ENCODE peak calls at places on chromosomes 13 and 19, in four cellular contexts. Q is astrocyte; F is pancreas; Y is CD8-positive, alpha-beta memory T cell. J is an unnamed sample.

GRCh38 chr13:113091891-113092775 is 13.5 kb upstream of the F7 start:
- DNase-seq in Q (no peak), F (peak), Y (peak), J (no peak)

GRCh38 chr19:42201489-42202289 is 15.8 kb downstream of the DEDD2 start:
- DNase-seq in Q (no peak), F (no peak), Y (peak), J (no peak)

GRCh38 chr13:74301200-74302063 is 167.2 kb upstream of the KLF12 start:
- DNase-seq in Q (peak), F (no peak), Y (no peak), J (peak)

GRCh38 chr19:46731007-46731501 is 14.1 kb upstream of the PRKD2 start:
- DNase-seq in Q (peak), F (no peak), Y (no peak), J (peak)

GRCh38 chr19:46718157-46718933 is 1.4 kb upstream of the PRKD2 start:
- DNase-seq in Q (no peak), F (peak), Y (peak), J (no peak)

GRCh38 chr19:17209126-17210036 is 5.8 kb upstream of the USE1 start:
- DNase-seq in Q (no peak), F (no peak), Y (no peak), J (no peak)

GRCh38 chr19:43928820-43929219 is 6.3 kb downstream of the ZNF45 start:
- DNase-seq in Q (no peak), F (no peak), Y (no peak), J (no peak)

GRCh38 chr13:51241720-51242119 is 19.5 kb downstream of the FAM124A start:
- DNase-seq in Q (no peak), F (no peak), Y (no peak), J (peak)

GRCh38 chr19:28727133-28727834 is 485.7 kb downstream of the UQCRFS1 start:
- DNase-seq in Q (no peak), F (peak), Y (no peak), J (no peak)

GRCh38 chr19:6062274-6062673 is 48.0 kb downstream of the RFX2 start:
- DNase-seq in Q (peak), F (no peak), Y (peak), J (no peak)

GRCh38 chr13:78816592-78816991 is 157.6 kb upstream of the OBI1 start:
- DNase-seq in Q (no peak), F (no peak), Y (no peak), J (no peak)

GRCh38 chr19:45468159-45468651 is 409 bp downstream of the FOSB start:
- DNase-seq in Q (no peak), F (peak), Y (no peak), J (no peak)

GRCh38 chr13:113876341-113877148 is 12.7 kb upstream of the GAS6 start:
- DNase-seq in Q (no peak), F (no peak), Y (peak), J (no peak)

GRCh38 chr19:47228168-47228936 is 2.6 kb downstream of the BBC3 start:
- DNase-seq in Q (no peak), F (no peak), Y (peak), J (no peak)

GRCh38 chr13:110912651-110913051 is 2.2 kb downstream of the ANKRD10 start:
- DNase-seq in Q (peak), F (no peak), Y (no peak), J (peak)

GRCh38 chr13:30705672-30706071 is 29.7 kb upstream of the ALOX5AP start:
- DNase-seq in Q (no peak), F (no peak), Y (no peak), J (no peak)

GRCh38 chr13:90750957-90751356 is 596.5 kb upstream of the MIR17HG start:
- DNase-seq in Q (no peak), F (no peak), Y (no peak), J (no peak)

GRCh38 chr19:47762615-47763308 is 15.7 kb upstream of the SELENOW start:
- DNase-seq in Q (no peak), F (no peak), Y (no peak), J (no peak)

GRCh38 chr13:34914416-34914815 is 27.7 kb upstream of the NBEA start:
- DNase-seq in Q (no peak), F (no peak), Y (no peak), J (no peak)

GRCh38 chr13:94860981-94861407 is 148.6 kb upstream of the SOX21 start:
- DNase-seq in Q (peak), F (no peak), Y (no peak), J (no peak)

GRCh38 chr13:45851171-45851889 is at the start of gene SIAH3:
- DNase-seq in Q (no peak), F (no peak), Y (no peak), J (no peak)

GRCh38 chr19:29311391-29311790 is 98.4 kb upstream of the UQCRFS1 start:
- DNase-seq in Q (no peak), F (no peak), Y (no peak), J (no peak)

GRCh38 chr13:114078501-114079451 is 53.6 kb downstream of the RASA3 start:
- DNase-seq in Q (peak), F (peak), Y (peak), J (peak)

GRCh38 chr13:97215325-97215724 is 6.8 kb upstream of the MBNL2 start:
- DNase-seq in Q (no peak), F (no peak), Y (no peak), J (no peak)

GRCh38 chr19:3673506-3674439 is 26.5 kb downstream of the PIP5K1C start:
- DNase-seq in Q (no peak), F (no peak), Y (no peak), J (no peak)

GRCh38 chr19:10677796-10678195 is 23.4 kb upstream of the QTRT1 start:
- DNase-seq in Q (no peak), F (no peak), Y (no peak), J (no peak)

GRCh38 chr13:28353679-28354078 is 141.2 kb downstream of the FLT1 start:
- DNase-seq in Q (no peak), F (no peak), Y (no peak), J (no peak)

GRCh38 chr19:17952041-17952976 is 14.6 kb upstream of the KCNN1 start:
- DNase-seq in Q (no peak), F (no peak), Y (peak), J (no peak)

GRCh38 chr19:10334340-10335148 is 1.2 kb upstream of the RAVER1 start:
- DNase-seq in Q (peak), F (peak), Y (no peak), J (peak)

GRCh38 chr13:48563611-48564010 is 30.7 kb upstream of the RCBTB2 start:
- DNase-seq in Q (no peak), F (no peak), Y (no peak), J (no peak)

GRCh38 chr13:65724261-65724660 is 1505.9 kb downstream of the PCDH9 start:
- DNase-seq in Q (peak), F (no peak), Y (no peak), J (peak)

DNA sequence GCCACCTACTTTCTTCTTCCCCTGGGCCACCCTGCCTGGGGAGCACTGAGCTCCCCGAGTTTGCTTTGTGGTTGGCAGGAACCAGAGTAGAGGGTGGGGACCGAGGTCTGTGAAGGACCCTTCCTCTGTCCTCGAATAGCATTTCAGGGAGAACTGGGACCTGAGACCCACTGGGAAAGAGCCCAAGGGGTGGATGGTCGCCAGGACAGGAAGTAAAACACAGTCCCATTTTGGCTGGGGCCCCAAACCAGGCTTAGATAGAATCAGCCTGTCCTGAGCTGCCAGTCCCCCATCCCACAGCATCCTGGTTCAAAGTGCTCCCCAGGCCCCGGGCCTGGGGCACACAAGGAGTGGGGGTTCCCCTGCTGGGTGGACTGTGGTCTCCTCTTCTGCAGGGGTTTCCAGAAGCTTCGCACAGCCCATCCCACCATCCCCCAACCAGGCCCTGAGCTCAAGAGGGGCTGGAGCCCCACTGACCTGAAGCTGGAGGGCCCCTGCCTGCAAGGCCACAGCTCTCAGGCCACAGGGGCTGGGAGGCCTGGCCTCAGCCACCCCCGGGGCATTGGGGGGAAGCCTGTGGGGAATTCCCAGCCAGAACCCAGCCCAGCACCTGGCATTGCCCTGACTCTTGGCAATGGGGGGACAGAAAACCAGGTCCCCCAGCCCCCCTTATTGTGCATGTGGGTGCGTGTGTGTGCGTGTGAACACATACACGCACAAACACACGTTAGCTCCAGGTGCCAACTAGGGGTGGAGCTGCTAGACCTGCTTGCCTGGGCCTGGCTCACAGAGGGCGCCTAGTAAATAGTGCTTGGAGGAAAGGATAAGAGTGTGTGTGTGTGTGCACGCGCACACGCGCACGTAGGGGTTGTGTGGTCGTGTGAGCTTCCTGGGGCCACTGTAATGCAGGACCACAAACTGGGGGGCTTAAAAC is 994 bp upstream of the MKNK2 start:
- DNase-seq in Q (no peak), F (peak), Y (peak), J (no peak)
- H3K4me3 ChIP-seq in Q (no peak), F (no peak), Y (peak), J (no peak)

GRCh38 chr13:33678906-33679657 is 138.9 kb upstream of the RFC3 start:
- DNase-seq in Q (peak), F (peak), Y (peak), J (no peak)

GRCh38 chr13:33678084-33678483 is 139.9 kb upstream of the RFC3 start:
- DNase-seq in Q (no peak), F (no peak), Y (no peak), J (no peak)

GRCh38 chr13:33677215-33677614 is 140.7 kb upstream of the RFC3 start:
- DNase-seq in Q (no peak), F (no peak), Y (no peak), J (no peak)

GRCh38 chr13:33676700-33677048 is 141.3 kb upstream of the RFC3 start:
- DNase-seq in Q (peak), F (peak), Y (no peak), J (peak)

GRCh38 chr13:33676045-33676699 is 141.8 kb upstream of the RFC3 start:
- DNase-seq in Q (no peak), F (no peak), Y (no peak), J (no peak)
- H3K4me3 ChIP-seq in Q (peak), F (peak), Y (no peak), J (peak)

GRCh38 chr13:24670927-24671326 is 9.3 kb upstream of the ATP12A start:
- DNase-seq in Q (no peak), F (peak), Y (no peak), J (no peak)
- H3K4me3 ChIP-seq in Q (no peak), F (no peak), Y (no peak), J (no peak)

DNA sequence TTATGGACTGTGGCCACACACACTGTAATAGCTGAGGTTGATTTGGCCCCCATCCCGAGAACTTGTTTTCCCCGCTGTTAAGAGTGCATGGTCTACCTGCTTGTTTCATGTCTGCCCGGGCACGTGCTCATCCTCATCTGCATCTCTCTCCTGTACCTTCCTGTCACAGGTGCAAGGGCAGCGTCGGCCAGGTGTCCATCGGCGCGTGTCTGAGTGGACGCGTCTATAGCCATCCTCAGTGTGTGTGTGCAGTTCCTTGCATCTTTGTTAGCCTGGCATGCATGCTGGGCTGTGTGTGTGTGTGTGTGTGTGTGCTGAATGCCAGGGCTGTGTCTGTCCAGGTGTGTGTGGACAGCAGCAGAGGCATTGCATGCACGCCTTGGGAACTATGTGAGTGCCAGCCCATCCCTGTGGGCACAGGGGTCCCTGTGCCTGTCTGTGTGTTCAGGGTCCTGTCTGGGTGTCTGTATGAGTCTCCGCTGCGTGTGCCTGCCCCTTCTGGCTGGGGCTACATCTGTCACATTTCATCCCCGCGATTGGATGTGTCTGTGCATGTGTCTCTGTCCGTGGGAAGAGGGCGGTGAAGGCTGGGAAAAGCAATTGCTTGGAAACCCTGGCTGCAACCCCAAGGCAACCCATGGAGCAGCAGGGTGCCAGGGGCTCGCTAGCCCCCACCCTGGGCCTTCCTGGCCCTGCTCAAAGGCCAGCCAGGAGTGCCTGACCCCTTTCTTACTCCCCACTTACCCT is 1.2 kb downstream of the MAG start:
- DNase-seq in Q (no peak), F (no peak), Y (no peak), J (no peak)
- H3K4me3 ChIP-seq in Q (no peak), F (no peak), Y (no peak), J (no peak)

GRCh38 chr19:21323000-21323399 is 6.2 kb downstream of the ZNF708 start:
- DNase-seq in Q (no peak), F (no peak), Y (no peak), J (no peak)

GRCh38 chr19:21328885-21329605 is at the start of gene ZNF708:
- DNase-seq in Q (peak), F (peak), Y (peak), J (peak)

GRCh38 chr19:21326169-21326568 is 3.0 kb downstream of the ZNF708 start:
- DNase-seq in Q (no peak), F (no peak), Y (no peak), J (no peak)

GRCh38 chr19:21322528-21322927 is 6.7 kb downstream of the ZNF708 start:
- DNase-seq in Q (peak), F (no peak), Y (no peak), J (no peak)

DNA sequence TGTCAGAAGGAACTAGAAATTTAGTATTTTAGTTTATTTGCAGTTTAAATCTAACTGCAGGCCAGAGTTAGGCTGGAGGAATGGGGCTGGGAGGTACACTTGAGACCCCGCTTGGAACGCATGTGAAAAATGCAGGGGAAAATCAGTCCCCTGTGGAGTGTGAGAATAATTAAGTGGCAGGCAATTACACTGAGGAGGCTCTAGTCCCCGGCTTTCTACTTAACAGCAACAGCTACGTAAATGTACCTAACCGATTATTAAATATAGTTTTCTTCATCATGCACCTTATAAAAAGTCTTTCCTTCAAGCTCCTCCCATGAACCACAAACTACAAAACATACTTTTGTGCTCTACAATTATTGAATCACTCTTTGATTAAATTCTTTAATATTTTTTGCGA is 808 bp downstream of the ZNF708 start:
- DNase-seq in Q (no peak), F (no peak), Y (no peak), J (no peak)
- H3K4me3 ChIP-seq in Q (peak), F (peak), Y (peak), J (peak)